ENCODE peak calls at places on chromosomes 6 and 20, in five cellular contexts. One of them, this sample, is unnamed.

GRCh38 chr6:53527249-53527765 is 17.6 kb downstream of the GCLC start:
- DNase-seq in mucosa of descending colon: no peak
- DNase-seq in AG04450: no peak
- DNase-seq in IMR-90: no peak
- DNase-seq in Peyer's patch: no peak
- DNase-seq in this sample: no peak

GRCh38 chr6:156887623-156888269 is 110.6 kb downstream of the ARID1B start:
- DNase-seq in Peyer's patch: no peak
- DNase-seq in IMR-90: no peak
- DNase-seq in mucosa of descending colon: no peak
- DNase-seq in AG04450: no peak
- DNase-seq in this sample: no peak

GRCh38 chr6:52394251-52394666 is 25.9 kb upstream of the EFHC1 start:
- DNase-seq in AG04450: no peak
- DNase-seq in IMR-90: no peak
- DNase-seq in Peyer's patch: no peak
- DNase-seq in mucosa of descending colon: no peak
- DNase-seq in this sample: no peak

GRCh38 chr6:20647585-20647984 is 113.3 kb downstream of the CDKAL1 start:
- DNase-seq in mucosa of descending colon: no peak
- DNase-seq in IMR-90: no peak
- DNase-seq in AG04450: no peak
- DNase-seq in Peyer's patch: no peak
- DNase-seq in this sample: no peak

GRCh38 chr6:101478891-101479290 is 85.4 kb downstream of the GRIK2 start:
- DNase-seq in IMR-90: no peak
- DNase-seq in mucosa of descending colon: no peak
- DNase-seq in AG04450: no peak
- DNase-seq in Peyer's patch: no peak
- DNase-seq in this sample: peak

GRCh38 chr6:32192608-32193039 is at the start of gene GPSM3:
- DNase-seq in mucosa of descending colon: peak
- DNase-seq in Peyer's patch: peak
- DNase-seq in AG04450: no peak
- DNase-seq in IMR-90: peak
- DNase-seq in this sample: peak

GRCh38 chr20:62741191-62741676 is 32.6 kb downstream of the NTSR1 start:
- DNase-seq in AG04450: no peak
- DNase-seq in Peyer's patch: no peak
- DNase-seq in mucosa of descending colon: peak
- DNase-seq in IMR-90: no peak
- DNase-seq in this sample: no peak

GRCh38 chr20:20230741-20231140 is 137.2 kb upstream of the INSM1 start:
- DNase-seq in AG04450: no peak
- DNase-seq in IMR-90: no peak
- DNase-seq in Peyer's patch: no peak
- DNase-seq in mucosa of descending colon: no peak
- DNase-seq in this sample: no peak

GRCh38 chr6:111971866-111972532 is 81.9 kb upstream of the CCN6 start:
- DNase-seq in Peyer's patch: no peak
- DNase-seq in AG04450: no peak
- DNase-seq in mucosa of descending colon: no peak
- DNase-seq in IMR-90: peak
- DNase-seq in this sample: peak

GRCh38 chr6:65680232-65680631 is 26.8 kb downstream of the EYS start:
- DNase-seq in mucosa of descending colon: no peak
- DNase-seq in IMR-90: no peak
- DNase-seq in Peyer's patch: no peak
- DNase-seq in AG04450: no peak
- DNase-seq in this sample: no peak

GRCh38 chr6:28922841-28923317 is 906 bp downstream of the TRIM27 start:
- DNase-seq in AG04450: no peak
- DNase-seq in mucosa of descending colon: no peak
- DNase-seq in IMR-90: peak
- DNase-seq in Peyer's patch: peak
- DNase-seq in this sample: peak

GRCh38 chr6:35719407-35719829 is 17.4 kb upstream of the ARMC12 start:
- DNase-seq in AG04450: no peak
- DNase-seq in mucosa of descending colon: no peak
- DNase-seq in IMR-90: no peak
- DNase-seq in Peyer's patch: no peak
- DNase-seq in this sample: no peak

GRCh38 chr6:91291071-91291470 is 704.2 kb upstream of the MAP3K7 start:
- DNase-seq in mucosa of descending colon: no peak
- DNase-seq in Peyer's patch: no peak
- DNase-seq in AG04450: no peak
- DNase-seq in IMR-90: peak
- DNase-seq in this sample: no peak

GRCh38 chr6:150755042-150755441 is 110.5 kb upstream of the MTHFD1L start:
- DNase-seq in mucosa of descending colon: no peak
- DNase-seq in IMR-90: no peak
- DNase-seq in AG04450: no peak
- DNase-seq in Peyer's patch: no peak
- DNase-seq in this sample: no peak

GRCh38 chr6:108669673-108670072 is 109.0 kb downstream of the FOXO3 start:
- DNase-seq in Peyer's patch: no peak
- DNase-seq in AG04450: no peak
- DNase-seq in IMR-90: no peak
- DNase-seq in mucosa of descending colon: no peak
- DNase-seq in this sample: no peak

GRCh38 chr20:3547906-3548305 is 77.1 kb downstream of the ATRN start:
- DNase-seq in Peyer's patch: no peak
- DNase-seq in AG04450: no peak
- DNase-seq in mucosa of descending colon: no peak
- DNase-seq in IMR-90: no peak
- DNase-seq in this sample: no peak

GRCh38 chr20:33005132-33005566 is 916 bp upstream of the SUN5 start:
- DNase-seq in Peyer's patch: no peak
- DNase-seq in mucosa of descending colon: no peak
- DNase-seq in AG04450: no peak
- DNase-seq in IMR-90: peak
- DNase-seq in this sample: no peak

GRCh38 chr6:107822154-107823046 is 1.7 kb downstream of the SCML4 start:
- DNase-seq in Peyer's patch: peak
- DNase-seq in mucosa of descending colon: no peak
- DNase-seq in IMR-90: no peak
- DNase-seq in AG04450: no peak
- DNase-seq in this sample: no peak

GRCh38 chr6:6003334-6004146 is 3.2 kb downstream of the NRN1 start:
- DNase-seq in AG04450: no peak
- DNase-seq in mucosa of descending colon: no peak
- DNase-seq in IMR-90: no peak
- DNase-seq in Peyer's patch: no peak
- DNase-seq in this sample: peak

GRCh38 chr6:107331409-107332386 is 127.7 kb downstream of the PDSS2 start:
- DNase-seq in AG04450: no peak
- DNase-seq in Peyer's patch: no peak
- DNase-seq in mucosa of descending colon: no peak
- DNase-seq in IMR-90: peak
- DNase-seq in this sample: no peak

GRCh38 chr20:11502051-11502450 is 415.6 kb upstream of the BTBD3 start:
- DNase-seq in Peyer's patch: no peak
- DNase-seq in IMR-90: peak
- DNase-seq in mucosa of descending colon: no peak
- DNase-seq in AG04450: no peak
- DNase-seq in this sample: peak

GRCh38 chr20:23654722-23655121 is 17.0 kb upstream of the CST3 start:
- DNase-seq in IMR-90: no peak
- DNase-seq in AG04450: no peak
- DNase-seq in Peyer's patch: no peak
- DNase-seq in mucosa of descending colon: no peak
- DNase-seq in this sample: no peak

GRCh38 chr6:125236536-125237327 is 65.0 kb downstream of the HDDC2 start:
- DNase-seq in mucosa of descending colon: no peak
- DNase-seq in AG04450: no peak
- DNase-seq in IMR-90: peak
- DNase-seq in Peyer's patch: no peak
- DNase-seq in this sample: peak

GRCh38 chr20:34407962-34408474 is 44.9 kb downstream of the ITCH start:
- DNase-seq in IMR-90: no peak
- DNase-seq in mucosa of descending colon: no peak
- DNase-seq in AG04450: no peak
- DNase-seq in Peyer's patch: no peak
- DNase-seq in this sample: no peak

GRCh38 chr6:82239597-82239996 is 7.9 kb downstream of the IBTK start:
- DNase-seq in IMR-90: no peak
- DNase-seq in mucosa of descending colon: no peak
- DNase-seq in AG04450: no peak
- DNase-seq in Peyer's patch: no peak
- DNase-seq in this sample: no peak

GRCh38 chr6:67431076-67431475 is 1204.0 kb upstream of the ADGRB3 start:
- DNase-seq in mucosa of descending colon: no peak
- DNase-seq in Peyer's patch: no peak
- DNase-seq in AG04450: no peak
- DNase-seq in IMR-90: no peak
- DNase-seq in this sample: no peak

GRCh38 chr6:39312912-39313525 is 1.2 kb downstream of the KCNK17 start:
- DNase-seq in Peyer's patch: no peak
- DNase-seq in AG04450: no peak
- DNase-seq in IMR-90: no peak
- DNase-seq in mucosa of descending colon: peak
- DNase-seq in this sample: no peak

GRCh38 chr6:164337925-164338381 is 923.4 kb downstream of the QKI start:
- DNase-seq in AG04450: no peak
- DNase-seq in mucosa of descending colon: no peak
- DNase-seq in IMR-90: no peak
- DNase-seq in Peyer's patch: no peak
- DNase-seq in this sample: no peak

GRCh38 chr6:24910331-24910849 is 25.4 kb downstream of the RIPOR2 start:
- DNase-seq in mucosa of descending colon: no peak
- DNase-seq in IMR-90: no peak
- DNase-seq in Peyer's patch: peak
- DNase-seq in AG04450: no peak
- DNase-seq in this sample: no peak

GRCh38 chr6:105949939-105950582 is 136.1 kb upstream of the PRDM1 start:
- DNase-seq in AG04450: no peak
- DNase-seq in IMR-90: no peak
- DNase-seq in Peyer's patch: no peak
- DNase-seq in mucosa of descending colon: no peak
- DNase-seq in this sample: no peak

GRCh38 chr6:13708679-13709261 is 2.9 kb downstream of the RANBP9 start:
- DNase-seq in AG04450: no peak
- DNase-seq in Peyer's patch: no peak
- DNase-seq in mucosa of descending colon: no peak
- DNase-seq in IMR-90: peak
- DNase-seq in this sample: peak

GRCh38 chr20:19583532-19584175 is 174.4 kb upstream of the RIN2 start:
- DNase-seq in mucosa of descending colon: peak
- DNase-seq in Peyer's patch: peak
- DNase-seq in AG04450: no peak
- DNase-seq in IMR-90: peak
- DNase-seq in this sample: peak

GRCh38 chr6:19849196-19849595 is 12.0 kb downstream of the ID4 start:
- DNase-seq in mucosa of descending colon: no peak
- DNase-seq in Peyer's patch: no peak
- DNase-seq in AG04450: no peak
- DNase-seq in IMR-90: no peak
- DNase-seq in this sample: no peak

GRCh38 chr20:63072231-63072791 is 65.5 kb upstream of the BHLHE23 start:
- DNase-seq in IMR-90: no peak
- DNase-seq in AG04450: no peak
- DNase-seq in mucosa of descending colon: no peak
- DNase-seq in Peyer's patch: no peak
- DNase-seq in this sample: no peak

GRCh38 chr20:33262658-33263065 is 20.4 kb upstream of the BPIFB1 start:
- DNase-seq in AG04450: peak
- DNase-seq in mucosa of descending colon: no peak
- DNase-seq in IMR-90: peak
- DNase-seq in Peyer's patch: no peak
- DNase-seq in this sample: peak

GRCh38 chr6:3211681-3212080 is 15.8 kb downstream of the TUBB2B start:
- DNase-seq in Peyer's patch: no peak
- DNase-seq in AG04450: no peak
- DNase-seq in IMR-90: no peak
- DNase-seq in mucosa of descending colon: no peak
- DNase-seq in this sample: peak

GRCh38 chr20:46013826-46014516 is 5.3 kb downstream of the MMP9 start:
- DNase-seq in AG04450: no peak
- DNase-seq in Peyer's patch: peak
- DNase-seq in IMR-90: peak
- DNase-seq in mucosa of descending colon: peak
- DNase-seq in this sample: peak
- H3K4me3 ChIP-seq in AG04450: peak
- H3K4me3 ChIP-seq in Peyer's patch: peak
- H3K4me3 ChIP-seq in IMR-90: no peak
- H3K4me3 ChIP-seq in mucosa of descending colon: no peak
- H3K4me3 ChIP-seq in this sample: no peak

GRCh38 chr6:87483929-87484328 is 11.2 kb downstream of the SLC35A1 start:
- DNase-seq in AG04450: no peak
- DNase-seq in Peyer's patch: no peak
- DNase-seq in IMR-90: peak
- DNase-seq in mucosa of descending colon: no peak
- DNase-seq in this sample: peak
- TF ChIP-seq CTCF in AG04450: no peak
- TF ChIP-seq CTCF in Peyer's patch: no peak
- TF ChIP-seq CTCF in IMR-90: no peak
- TF ChIP-seq CTCF in mucosa of descending colon: no peak
- TF ChIP-seq CTCF in this sample: no peak

DNA sequence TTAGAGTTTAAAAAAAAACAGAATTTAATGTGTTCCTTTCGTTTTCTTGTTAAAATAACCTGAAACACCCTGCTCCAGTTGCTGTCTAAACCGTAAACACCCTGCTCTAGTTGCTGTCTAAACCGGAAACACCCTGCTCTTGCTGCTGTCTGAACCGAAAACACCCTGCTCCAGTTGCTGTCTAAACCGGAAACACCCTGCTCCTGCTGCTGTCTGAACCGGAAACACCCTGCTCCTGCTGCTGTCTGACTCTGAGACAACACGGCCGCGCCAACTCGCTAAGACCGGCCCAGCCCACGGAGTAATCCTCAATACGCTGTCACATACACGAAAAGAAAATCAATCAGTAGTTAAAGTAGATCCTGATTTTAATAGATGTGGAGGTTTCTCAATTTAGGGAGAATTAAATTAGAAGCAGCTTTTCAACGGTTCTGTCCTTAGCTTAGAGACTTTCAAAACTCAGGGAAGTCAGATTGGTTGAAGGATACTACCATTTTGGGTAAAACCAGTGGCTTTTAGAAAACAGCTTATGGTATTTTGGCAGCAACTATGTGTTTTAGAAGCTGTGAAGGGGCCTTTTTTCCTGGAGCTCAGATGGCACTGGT is 98.3 kb downstream of the RAMACL start:
- DNase-seq in AG04450: no peak
- DNase-seq in Peyer's patch: peak
- DNase-seq in IMR-90: peak
- DNase-seq in mucosa of descending colon: peak
- DNase-seq in this sample: peak
- H3K4me3 ChIP-seq in AG04450: no peak
- H3K4me3 ChIP-seq in Peyer's patch: no peak
- H3K4me3 ChIP-seq in IMR-90: no peak
- H3K4me3 ChIP-seq in mucosa of descending colon: no peak
- H3K4me3 ChIP-seq in this sample: no peak

DNA sequence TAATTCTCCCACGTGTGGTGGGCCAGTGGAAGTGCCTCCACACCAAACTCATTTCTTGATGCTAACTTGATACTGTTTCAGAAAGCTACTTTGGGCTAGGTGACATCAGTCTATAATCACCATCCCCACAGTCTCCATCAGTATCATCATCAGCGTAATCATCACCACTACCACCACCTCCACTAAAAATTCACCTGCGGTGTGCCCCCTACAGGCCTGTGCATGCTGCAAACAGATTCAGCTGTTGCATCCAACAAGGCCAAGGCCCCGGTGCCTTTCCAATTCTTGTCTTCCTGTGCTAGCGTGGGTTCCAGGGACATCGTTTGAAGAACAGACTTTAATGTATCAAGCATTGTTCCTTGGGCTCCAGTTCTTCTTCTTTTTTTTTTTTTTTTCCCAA is 201.3 kb upstream of the EXOC2 start:
- DNase-seq in Peyer's patch: no peak
- DNase-seq in IMR-90: no peak
- DNase-seq in mucosa of descending colon: no peak
- DNase-seq in AG04450: no peak
- DNase-seq in this sample: no peak
- TF ChIP-seq CTCF in Peyer's patch: no peak
- TF ChIP-seq CTCF in IMR-90: no peak
- TF ChIP-seq CTCF in mucosa of descending colon: no peak
- TF ChIP-seq CTCF in AG04450: peak
- TF ChIP-seq CTCF in this sample: no peak